ENCODE peak calls at places on chromosomes 1 and 21, in four cellular contexts. D is GM12878, M is K562, A is HepG2. R is an unnamed sample.

GRCh38 chr1:54813479-54814147 is 12.5 kb upstream of the TTC22 start:
- DNase-seq in D (no peak), M (no peak), A (no peak), R (no peak)

GRCh38 chr1:8962812-8963669 is 17.4 kb downstream of the CA6 start:
- DNase-seq in M (peak), D (no peak), A (peak), R (peak)

GRCh38 chr1:68506386-68506785 is 9.5 kb upstream of the DEPDC1 start:
- DNase-seq in D (no peak), A (no peak), M (no peak), R (no peak)

GRCh38 chr1:228305721-228306152 is 97.9 kb downstream of the OBSCN start:
- DNase-seq in D (no peak), M (no peak), A (no peak), R (no peak)

GRCh38 chr21:45822429-45823099 is 159.0 kb upstream of the COL6A1 start:
- DNase-seq in D (no peak), A (no peak), M (no peak), R (no peak)

GRCh38 chr1:211335507-211336157 is 9.0 kb downstream of the TRAF5 start:
- DNase-seq in A (no peak), M (no peak), D (no peak), R (no peak)

GRCh38 chr1:108663074-108663473 is 2.2 kb upstream of the HENMT1 start:
- DNase-seq in D (no peak), A (no peak), M (no peak), R (no peak)

GRCh38 chr1:204445860-204446412 is 34.3 kb upstream of the PPP1R15B start:
- DNase-seq in M (peak), D (no peak), A (peak), R (peak)

GRCh38 chr1:85289207-85289847 is 12.9 kb upstream of the BCL10 start:
- DNase-seq in D (no peak), A (no peak), M (peak), R (no peak)

GRCh38 chr1:173504268-173504667 is 27.1 kb downstream of the PRDX6 start:
- DNase-seq in M (no peak), A (no peak), D (no peak), R (no peak)

GRCh38 chr1:154799188-154799587 is 70.9 kb downstream of the KCNN3 start:
- DNase-seq in D (no peak), A (no peak), M (no peak), R (no peak)

GRCh38 chr1:1873186-1873585 is 17.7 kb downstream of the GNB1 start:
- DNase-seq in A (no peak), M (peak), D (no peak), R (no peak)

GRCh38 chr1:206581571-206581981 is 30.7 kb downstream of the EIF2D start:
- DNase-seq in D (no peak), M (no peak), A (no peak), R (no peak)

GRCh38 chr1:206578115-206578935 is 33.9 kb downstream of the EIF2D start:
- DNase-seq in D (no peak), M (no peak), A (no peak), R (no peak)

GRCh38 chr1:206580438-206581113 is 31.7 kb downstream of the EIF2D start:
- DNase-seq in M (no peak), A (no peak), D (no peak), R (no peak)

GRCh38 chr1:206578959-206579358 is 33.3 kb downstream of the EIF2D start:
- DNase-seq in M (no peak), A (no peak), D (no peak), R (no peak)

DNA sequence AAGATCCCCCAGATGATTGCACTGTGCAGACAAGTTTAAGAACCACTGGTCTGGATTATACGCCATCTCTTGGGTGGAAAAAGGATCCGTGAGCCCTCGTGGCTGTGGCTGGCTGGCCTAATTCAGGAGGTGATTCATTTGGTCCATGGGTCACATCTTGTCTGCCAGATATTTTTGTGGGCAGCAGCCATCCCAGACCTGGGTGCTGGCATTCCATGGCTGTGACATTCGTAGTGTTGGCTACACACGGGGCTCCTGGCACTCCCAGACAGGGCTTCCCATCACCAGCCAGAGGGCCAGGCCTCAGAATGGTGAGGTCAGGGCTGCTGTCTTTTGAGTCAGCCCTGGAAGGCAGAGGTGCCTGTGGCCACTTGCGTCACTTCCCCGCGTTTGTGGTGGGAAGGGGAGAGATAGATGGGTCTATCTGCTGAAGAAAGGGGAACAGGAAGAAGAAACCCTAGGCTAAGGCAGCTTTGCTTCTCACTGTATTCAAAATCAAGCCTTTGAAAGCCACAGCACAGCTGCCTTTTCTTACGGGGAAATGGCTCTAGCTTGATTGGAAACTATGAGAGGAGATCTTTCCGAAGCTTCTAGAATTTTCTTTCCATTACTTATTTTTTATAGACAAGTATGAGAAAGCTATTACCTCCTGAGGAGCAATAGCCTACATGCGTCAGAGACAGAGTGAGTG is 32.4 kb downstream of the EIF2D start:
- DNase-seq in M (peak), D (peak), A (no peak), R (no peak)
- TF ChIP-seq BHLHE40 in M (peak), D (peak), A (no peak), R (no peak)

DNA sequence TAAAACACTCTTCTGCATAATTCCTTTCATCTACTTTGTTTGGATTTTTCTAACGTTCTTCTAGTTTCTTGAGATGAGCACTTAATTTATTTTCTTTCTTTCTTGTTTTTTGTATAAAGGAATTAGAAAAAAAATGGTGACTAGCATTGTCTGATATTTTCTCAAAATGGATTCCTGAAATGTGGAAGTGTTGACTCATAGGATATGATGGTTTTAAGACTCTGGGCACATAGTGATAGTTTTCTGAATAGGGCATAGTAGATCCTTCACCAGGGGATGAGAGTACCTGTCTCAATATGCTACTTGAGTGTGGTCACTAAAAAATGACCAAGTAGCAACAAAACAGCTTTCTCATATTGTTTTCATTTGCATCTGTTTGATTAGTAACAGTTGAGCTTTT is 100.9 kb downstream of the PEX14 start:
- DNase-seq in M (no peak), D (no peak), A (no peak), R (no peak)
- TF ChIP-seq FOXK2 in M (no peak), D (no peak), A (no peak), R (no peak)

GRCh38 chr1:82317671-82318070 is 516.9 kb downstream of the ADGRL2 start:
- DNase-seq in D (no peak), M (no peak), A (no peak), R (no peak)

GRCh38 chr1:82321794-82322193 is 521.1 kb downstream of the ADGRL2 start:
- DNase-seq in D (no peak), M (no peak), A (no peak), R (no peak)

GRCh38 chr1:82319526-82319925 is 518.8 kb downstream of the ADGRL2 start:
- DNase-seq in A (no peak), M (no peak), D (no peak), R (no peak)

GRCh38 chr1:82318921-82319320 is 518.2 kb downstream of the ADGRL2 start:
- DNase-seq in D (no peak), A (no peak), M (no peak), R (no peak)

GRCh38 chr1:82318265-82318664 is 517.5 kb downstream of the ADGRL2 start:
- DNase-seq in M (no peak), A (no peak), D (no peak), R (no peak)
- TF ChIP-seq BHLHE40 in M (no peak), A (no peak), D (no peak), R (no peak)

DNA sequence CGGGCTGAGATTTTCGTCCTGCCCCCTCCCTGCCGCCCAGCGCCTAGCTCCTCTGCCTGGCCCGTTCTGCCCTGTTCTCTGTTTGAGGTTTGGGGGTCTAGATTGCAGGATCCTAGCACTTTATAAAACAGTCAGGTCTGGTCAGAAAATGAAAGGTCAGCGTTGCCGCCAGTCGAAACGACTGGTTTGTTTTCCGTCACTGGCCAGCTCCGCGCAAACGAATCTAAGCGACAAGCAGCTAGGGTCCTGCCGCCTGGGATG is 4.4 kb downstream of the GFI1 start:
- DNase-seq in D (no peak), A (no peak), M (no peak), R (no peak)
- TF ChIP-seq FOXK2 in D (no peak), A (no peak), M (no peak), R (no peak)

GRCh38 chr1:245688536-245689453 is 534.0 kb downstream of the KIF26B start:
- DNase-seq in A (no peak), D (no peak), M (no peak), R (no peak)

GRCh38 chr1:245686006-245686405 is 531.2 kb downstream of the KIF26B start:
- DNase-seq in A (no peak), M (no peak), D (no peak), R (no peak)

GRCh38 chr1:245686446-245687030 is 531.8 kb downstream of the KIF26B start:
- DNase-seq in D (no peak), A (no peak), M (no peak), R (no peak)

GRCh38 chr1:245687129-245687635 is 532.4 kb downstream of the KIF26B start:
- DNase-seq in M (no peak), A (no peak), D (no peak), R (no peak)

DNA sequence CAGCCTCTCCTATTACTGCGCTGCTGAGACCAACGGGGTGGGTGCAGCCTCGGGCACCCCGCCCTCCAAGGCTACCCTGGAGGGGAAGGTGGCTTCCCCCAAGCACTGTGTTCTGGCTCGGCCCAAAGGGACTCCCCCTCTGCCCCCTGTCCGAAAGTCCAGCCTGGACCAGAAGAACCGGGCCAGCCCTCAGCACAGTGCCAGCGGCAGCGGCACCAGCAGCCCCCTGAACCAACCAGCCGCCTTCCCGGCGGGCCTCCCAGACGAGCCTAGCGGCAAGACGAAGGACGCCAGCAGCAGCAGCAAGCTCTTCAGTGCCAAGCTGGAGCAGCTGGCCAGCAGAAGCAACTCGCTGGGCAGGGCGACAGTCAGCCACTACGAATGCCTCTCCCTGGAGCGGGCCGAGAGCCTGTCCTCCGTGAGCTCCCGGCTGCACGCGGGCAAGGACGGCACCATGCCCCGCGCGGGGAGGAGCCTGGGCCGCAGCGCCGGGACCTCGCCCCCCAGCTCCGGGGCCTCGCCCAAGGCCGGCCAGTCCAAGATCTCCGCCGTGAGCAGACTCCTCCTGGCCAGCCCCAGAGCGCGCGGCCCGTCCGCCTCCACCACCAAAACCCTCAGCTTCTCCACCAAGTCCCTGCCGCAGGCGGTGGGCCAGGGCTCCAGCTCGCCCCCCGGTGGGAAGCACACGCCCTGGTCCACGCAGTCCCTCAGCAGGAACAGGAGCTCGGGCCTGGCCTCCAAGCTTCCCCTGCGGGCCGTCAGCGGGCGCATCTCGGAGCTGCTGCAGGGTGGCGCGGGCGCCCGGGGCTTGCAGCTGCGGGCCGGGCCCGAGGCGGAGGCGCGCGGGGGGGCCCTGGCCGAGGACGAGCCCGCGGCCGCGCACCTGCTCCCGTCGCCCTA is 533.1 kb downstream of the KIF26B start:
- DNase-seq in D (no peak), M (no peak), A (no peak), R (no peak)
- TF ChIP-seq BHLHE40 in D (no peak), M (no peak), A (no peak), R (no peak)

GRCh38 chr1:203186091-203186445 is 436 bp downstream of the CHI3L1 start:
- DNase-seq in M (no peak), D (no peak), A (no peak), R (no peak)

GRCh38 chr1:203187306-203188264 is 1.1 kb upstream of the CHI3L1 start:
- DNase-seq in A (no peak), M (no peak), D (no peak), R (no peak)

GRCh38 chr1:203185061-203185461 is 1.4 kb downstream of the CHI3L1 start:
- DNase-seq in M (no peak), D (no peak), A (no peak), R (no peak)

GRCh38 chr1:203185585-203185984 is 919 bp downstream of the CHI3L1 start:
- DNase-seq in A (no peak), M (no peak), D (no peak), R (no peak)

DNA sequence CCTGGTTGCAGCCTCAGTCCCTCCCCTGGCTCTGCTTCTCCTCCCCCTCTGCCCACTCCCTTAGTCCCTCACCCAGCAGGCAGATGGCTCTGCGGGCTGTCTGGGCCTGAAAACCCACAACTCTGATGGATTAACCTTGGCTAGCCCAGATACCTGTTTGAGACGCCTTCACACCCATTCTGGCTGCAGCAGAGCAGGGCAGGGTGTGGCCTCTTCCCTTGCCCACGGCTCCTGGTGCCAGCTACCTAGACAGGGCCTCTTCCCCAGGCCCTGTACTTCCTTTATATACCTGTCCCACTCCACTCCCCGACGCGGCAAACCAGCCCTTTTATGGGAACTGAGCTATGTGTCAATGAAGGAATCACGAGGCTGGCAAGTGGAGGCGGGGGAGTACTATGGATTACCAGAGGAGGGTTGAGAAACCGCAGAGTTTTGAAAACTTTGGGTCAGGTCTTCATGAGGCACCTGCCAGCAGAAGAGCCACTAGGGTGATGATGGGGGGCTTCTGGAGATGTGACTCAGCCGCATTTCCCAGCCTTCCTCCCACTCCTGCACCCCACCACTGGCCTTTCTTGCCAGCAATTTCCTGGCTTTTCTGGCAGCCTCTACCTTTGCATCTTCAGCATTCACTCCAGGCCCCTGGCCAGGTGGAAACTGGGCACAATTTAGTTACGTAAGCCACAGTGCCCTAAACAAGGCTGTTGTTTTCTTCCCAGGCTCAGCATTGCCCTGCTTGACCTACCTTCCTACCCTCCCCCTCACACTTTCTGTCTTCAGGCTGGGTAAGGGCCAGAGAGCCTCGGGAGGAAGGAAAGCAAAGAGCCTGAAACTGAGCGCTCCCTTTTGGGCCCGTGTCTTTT is at the start of gene CHI3L1:
- DNase-seq in D (no peak), A (no peak), M (no peak), R (no peak)
- TF ChIP-seq FOXK2 in D (no peak), A (no peak), M (no peak), R (no peak)

GRCh38 chr1:192702212-192702993 is 66.5 kb downstream of the RGS13 start:
- DNase-seq in D (no peak), A (peak), M (no peak), R (no peak)
- TF ChIP-seq BHLHE40 in D (no peak), A (no peak), M (no peak), R (no peak)

GRCh38 chr1:52920791-52921291 is 699 bp downstream of the ECHDC2 start:
- DNase-seq in D (no peak), M (no peak), A (no peak), R (no peak)
- TF ChIP-seq FOXK2 in D (no peak), M (no peak), A (peak), R (no peak)

GRCh38 chr1:32394141-32394889 is at the start of gene BSDC1:
- DNase-seq in A (peak), M (peak), D (peak), R (peak)

GRCh38 chr1:32394890-32395415 is 712 bp upstream of the BSDC1 start:
- DNase-seq in M (no peak), D (no peak), A (peak), R (peak)

GRCh38 chr1:32393136-32393535 is 1.1 kb downstream of the BSDC1 start:
- DNase-seq in A (peak), D (no peak), M (no peak), R (no peak)

GRCh38 chr1:32392358-32392757 is 1.9 kb downstream of the BSDC1 start:
- DNase-seq in A (no peak), M (no peak), D (no peak), R (no peak)

GRCh38 chr1:32393832-32394140 is 455 bp downstream of the BSDC1 start:
- DNase-seq in D (no peak), M (peak), A (no peak), R (peak)
- TF ChIP-seq BHLHE40 in D (no peak), M (no peak), A (no peak), R (no peak)

GRCh38 chr1:14945132-14946010 is 208.2 kb upstream of the TMEM51 start:
- DNase-seq in A (no peak), M (no peak), D (no peak), R (no peak)
- TF ChIP-seq FOXK2 in A (no peak), M (no peak), D (no peak), R (no peak)